ENCODE peak calls at places on chromosomes 4 and X, in six cellular contexts. S is brain microvascular endothelial cell; H is GM12892; B is hypothalamus; R is activated CD4-positive, CD25-positive, alpha-beta regulatory T cell; Q is kidney glomerular epithelial cell. F is an unnamed sample.

GRCh38 chr4:170464614-170465197 is 374.9 kb upstream of the AADAT start:
- DNase-seq in B (no peak), R (no peak), Q (no peak), S (no peak), H (no peak), F (no peak)

GRCh38 chrX:131853440-131853839 is 169.7 kb upstream of the STK26 start:
- DNase-seq in R (no peak), B (no peak), S (no peak), Q (no peak), H (no peak), F (no peak)

GRCh38 chr4:105058177-105058812 is 88.4 kb upstream of the TET2 start:
- DNase-seq in B (no peak), Q (no peak), R (no peak), S (peak; percentile 17), H (no peak), F (peak; percentile 13)

GRCh38 chr4:153115322-153116100 is 88.7 kb upstream of the TRIM2 start:
- DNase-seq in B (no peak), S (peak; percentile 66), R (peak; percentile 29), Q (peak; percentile 74), H (no peak), F (no peak)

GRCh38 chr4:39821951-39822350 is 124.0 kb downstream of the UBE2K start:
- DNase-seq in H (no peak), B (no peak), R (no peak), Q (no peak), S (no peak), F (no peak)

GRCh38 chr4:71765349-71765748 is 18.5 kb downstream of the GC start:
- DNase-seq in R (no peak), S (no peak), Q (peak; percentile 34), H (no peak), B (no peak), F (peak; percentile 78)

GRCh38 chrX:40104649-40105015 is 6.9 kb upstream of the BCOR start:
- DNase-seq in Q (no peak), H (peak; percentile 41), S (no peak), R (no peak), B (no peak), F (no peak)

GRCh38 chr4:35565640-35566039 is 678.7 kb downstream of the ARAP2 start:
- DNase-seq in B (no peak), H (no peak), S (no peak), Q (no peak), R (no peak), F (no peak)

GRCh38 chrX:123590842-123591491 is 141.9 kb downstream of the THOC2 start:
- DNase-seq in Q (peak; percentile 71), S (no peak), H (no peak), R (no peak), B (no peak), F (no peak)

GRCh38 chr4:185068837-185069236 is 50.5 kb downstream of the HELT start:
- DNase-seq in H (no peak), Q (no peak), R (no peak), B (no peak), S (no peak), F (no peak)

GRCh38 chrX:13533726-13534125 is 35.7 kb upstream of the EGFL6 start:
- DNase-seq in B (no peak), H (no peak), S (no peak), R (no peak), Q (no peak), F (no peak)

F was measured in astrocyte of the cerebellum.